ENCODE peak calls at places on chromosome 11, in six cellular contexts. One of them, this sample, is unnamed.

GRCh38 chr11:16945671-16946469 is 68.3 kb downstream of the PLEKHA7 start:
- DNase-seq in transverse colon: peak
- DNase-seq in tibial nerve: peak
- DNase-seq in sigmoid colon: no peak
- DNase-seq in A549: peak
- DNase-seq in HepG2: peak
- DNase-seq in this sample: peak

GRCh38 chr11:65522640-65523322 is 2.1 kb upstream of the SCYL1 start:
- DNase-seq in transverse colon: no peak
- DNase-seq in tibial nerve: no peak
- DNase-seq in sigmoid colon: no peak
- DNase-seq in A549: no peak
- DNase-seq in HepG2: no peak
- DNase-seq in this sample: no peak

GRCh38 chr11:93606721-93607120 is 54.8 kb upstream of the CEP295 start:
- DNase-seq in transverse colon: no peak
- DNase-seq in tibial nerve: no peak
- DNase-seq in sigmoid colon: no peak
- DNase-seq in A549: no peak
- DNase-seq in HepG2: no peak
- DNase-seq in this sample: no peak

GRCh38 chr11:86790867-86791849 is 9.2 kb upstream of the PRSS23 start:
- DNase-seq in transverse colon: no peak
- DNase-seq in tibial nerve: no peak
- DNase-seq in sigmoid colon: no peak
- DNase-seq in A549: no peak
- DNase-seq in HepG2: no peak
- DNase-seq in this sample: no peak

GRCh38 chr11:15507592-15507991 is 392.9 kb downstream of the INSC start:
- DNase-seq in transverse colon: peak
- DNase-seq in tibial nerve: no peak
- DNase-seq in sigmoid colon: no peak
- DNase-seq in A549: peak
- DNase-seq in HepG2: no peak
- DNase-seq in this sample: no peak

GRCh38 chr11:108559904-108560303 is 33.7 kb downstream of the EXPH5 start:
- DNase-seq in transverse colon: no peak
- DNase-seq in tibial nerve: no peak
- DNase-seq in sigmoid colon: no peak
- DNase-seq in A549: no peak
- DNase-seq in HepG2: no peak
- DNase-seq in this sample: no peak

GRCh38 chr11:93857413-93858185 is 7.2 kb upstream of the VSTM5 start:
- DNase-seq in transverse colon: no peak
- DNase-seq in tibial nerve: peak
- DNase-seq in sigmoid colon: no peak
- DNase-seq in A549: no peak
- DNase-seq in HepG2: no peak
- DNase-seq in this sample: no peak

GRCh38 chr11:75554258-75555022 is 7.6 kb upstream of the SERPINH1 start:
- DNase-seq in transverse colon: peak
- DNase-seq in tibial nerve: peak
- DNase-seq in sigmoid colon: peak
- DNase-seq in A549: no peak
- DNase-seq in HepG2: peak
- DNase-seq in this sample: peak

GRCh38 chr11:68854273-68854958 is 12.7 kb upstream of the CPT1A start:
- DNase-seq in transverse colon: no peak
- DNase-seq in tibial nerve: no peak
- DNase-seq in sigmoid colon: no peak
- DNase-seq in A549: no peak
- DNase-seq in HepG2: no peak
- DNase-seq in this sample: peak

GRCh38 chr11:10727259-10727851 is 23.7 kb upstream of the CTR9 start:
- DNase-seq in transverse colon: no peak
- DNase-seq in tibial nerve: no peak
- DNase-seq in sigmoid colon: no peak
- DNase-seq in A549: no peak
- DNase-seq in HepG2: no peak
- DNase-seq in this sample: no peak

GRCh38 chr11:7574491-7575129 is 60.8 kb downstream of the PPFIBP2 start:
- DNase-seq in transverse colon: no peak
- DNase-seq in tibial nerve: no peak
- DNase-seq in sigmoid colon: no peak
- DNase-seq in A549: no peak
- DNase-seq in HepG2: no peak
- DNase-seq in this sample: no peak

GRCh38 chr11:46953093-46953492 is 16.5 kb downstream of the CSTPP1 start:
- DNase-seq in transverse colon: no peak
- DNase-seq in tibial nerve: no peak
- DNase-seq in sigmoid colon: no peak
- DNase-seq in A549: no peak
- DNase-seq in HepG2: no peak
- DNase-seq in this sample: no peak

GRCh38 chr11:61598886-61599868 is 18.3 kb upstream of the SYT7 start:
- DNase-seq in transverse colon: no peak
- DNase-seq in tibial nerve: no peak
- DNase-seq in sigmoid colon: peak
- DNase-seq in A549: no peak
- DNase-seq in HepG2: no peak
- DNase-seq in this sample: no peak

GRCh38 chr11:2137202-2138071 is 1.8 kb downstream of the IGF2 start:
- DNase-seq in transverse colon: peak
- DNase-seq in tibial nerve: peak
- DNase-seq in sigmoid colon: no peak
- DNase-seq in A549: peak
- DNase-seq in HepG2: peak
- DNase-seq in this sample: peak

GRCh38 chr11:10590516-10590915 is 22.1 kb upstream of the LYVE1 start:
- DNase-seq in transverse colon: no peak
- DNase-seq in tibial nerve: no peak
- DNase-seq in sigmoid colon: no peak
- DNase-seq in A549: no peak
- DNase-seq in HepG2: no peak
- DNase-seq in this sample: no peak

GRCh38 chr11:36075053-36075452 is 131.2 kb downstream of the LDLRAD3 start:
- DNase-seq in transverse colon: no peak
- DNase-seq in tibial nerve: no peak
- DNase-seq in sigmoid colon: no peak
- DNase-seq in A549: no peak
- DNase-seq in HepG2: no peak
- DNase-seq in this sample: no peak

GRCh38 chr11:129814244-129814992 is 1.2 kb upstream of the TMEM45B start:
- DNase-seq in transverse colon: no peak
- DNase-seq in tibial nerve: no peak
- DNase-seq in sigmoid colon: no peak
- DNase-seq in A549: peak
- DNase-seq in HepG2: no peak
- DNase-seq in this sample: no peak

GRCh38 chr11:57776101-57776511 is 14.5 kb downstream of the CTNND1 start:
- DNase-seq in transverse colon: no peak
- DNase-seq in tibial nerve: no peak
- DNase-seq in sigmoid colon: no peak
- DNase-seq in A549: no peak
- DNase-seq in HepG2: no peak
- DNase-seq in this sample: no peak

GRCh38 chr11:117094776-117095175 is 3.5 kb downstream of the SIK3 start:
- DNase-seq in transverse colon: no peak
- DNase-seq in tibial nerve: no peak
- DNase-seq in sigmoid colon: no peak
- DNase-seq in A549: no peak
- DNase-seq in HepG2: no peak
- DNase-seq in this sample: no peak

GRCh38 chr11:129410561-129410960 is 34.9 kb downstream of the BARX2 start:
- DNase-seq in transverse colon: no peak
- DNase-seq in tibial nerve: no peak
- DNase-seq in sigmoid colon: no peak
- DNase-seq in A549: no peak
- DNase-seq in HepG2: no peak
- DNase-seq in this sample: no peak

GRCh38 chr11:87198266-87198881 is 160.6 kb downstream of the TMEM135 start:
- DNase-seq in transverse colon: no peak
- DNase-seq in tibial nerve: no peak
- DNase-seq in sigmoid colon: no peak
- DNase-seq in A549: no peak
- DNase-seq in HepG2: no peak
- DNase-seq in this sample: no peak

GRCh38 chr11:113773092-113773415 is 438 bp downstream of the ZW10 start:
- DNase-seq in transverse colon: peak
- DNase-seq in tibial nerve: no peak
- DNase-seq in sigmoid colon: peak
- DNase-seq in A549: no peak
- DNase-seq in HepG2: peak
- DNase-seq in this sample: no peak

GRCh38 chr11:94017446-94017845 is 3.7 kb upstream of the HEPHL1 start:
- DNase-seq in transverse colon: no peak
- DNase-seq in tibial nerve: no peak
- DNase-seq in sigmoid colon: no peak
- DNase-seq in A549: no peak
- DNase-seq in HepG2: no peak
- DNase-seq in this sample: no peak

GRCh38 chr11:2213384-2213842 is 41.8 kb upstream of the TH start:
- DNase-seq in transverse colon: no peak
- DNase-seq in tibial nerve: no peak
- DNase-seq in sigmoid colon: peak
- DNase-seq in A549: no peak
- DNase-seq in HepG2: peak
- DNase-seq in this sample: peak

GRCh38 chr11:6200975-6201374 is 2.0 kb downstream of the OR52W1 start:
- DNase-seq in transverse colon: peak
- DNase-seq in tibial nerve: peak
- DNase-seq in sigmoid colon: no peak
- DNase-seq in A549: no peak
- DNase-seq in HepG2: no peak
- DNase-seq in this sample: peak

GRCh38 chr11:67275606-67276409 is 9.5 kb downstream of the GRK2 start:
- DNase-seq in transverse colon: no peak
- DNase-seq in tibial nerve: no peak
- DNase-seq in sigmoid colon: peak
- DNase-seq in A549: no peak
- DNase-seq in HepG2: no peak
- DNase-seq in this sample: peak

GRCh38 chr11:3645552-3645951 is 624 bp downstream of the ART1 start:
- DNase-seq in transverse colon: no peak
- DNase-seq in tibial nerve: no peak
- DNase-seq in sigmoid colon: no peak
- DNase-seq in A549: no peak
- DNase-seq in HepG2: no peak
- DNase-seq in this sample: no peak

GRCh38 chr11:3641191-3641590 is 601 bp downstream of the ART5 start:
- DNase-seq in transverse colon: no peak
- DNase-seq in tibial nerve: no peak
- DNase-seq in sigmoid colon: no peak
- DNase-seq in A549: no peak
- DNase-seq in HepG2: no peak
- DNase-seq in this sample: no peak

GRCh38 chr11:3642071-3642951 is 519 bp upstream of the ART5 start:
- DNase-seq in transverse colon: peak
- DNase-seq in tibial nerve: peak
- DNase-seq in sigmoid colon: peak
- DNase-seq in A549: peak
- DNase-seq in HepG2: peak
- DNase-seq in this sample: peak

GRCh38 chr11:3641701-3642070 is at the start of gene ART5:
- DNase-seq in transverse colon: no peak
- DNase-seq in tibial nerve: no peak
- DNase-seq in sigmoid colon: no peak
- DNase-seq in A549: no peak
- DNase-seq in HepG2: no peak
- DNase-seq in this sample: no peak

DNA sequence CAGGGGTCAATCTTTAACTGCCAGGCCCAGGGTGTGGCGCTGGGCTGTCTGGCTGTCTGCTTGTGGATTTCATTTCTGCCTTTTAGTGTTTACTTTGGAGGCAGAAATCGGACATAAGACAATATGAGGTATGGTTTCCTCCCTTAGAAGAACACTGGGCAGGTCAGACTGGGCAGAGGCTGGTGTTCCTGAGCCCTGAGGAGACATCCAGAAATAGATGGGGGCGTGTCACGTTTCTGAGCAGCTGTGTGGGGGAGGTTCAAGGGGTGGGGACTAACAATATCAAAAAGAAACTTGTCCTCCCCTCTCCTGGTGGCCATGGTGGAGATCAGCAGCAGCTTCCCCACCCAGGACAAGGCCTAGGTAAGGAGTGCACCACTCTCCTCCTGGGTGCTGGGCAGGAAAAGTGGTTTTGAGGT is at the start of gene ART1:
- DNase-seq in transverse colon: no peak
- DNase-seq in tibial nerve: no peak
- DNase-seq in sigmoid colon: no peak
- DNase-seq in A549: peak
- DNase-seq in HepG2: no peak
- DNase-seq in this sample: no peak
- TF ChIP-seq POLR2A in transverse colon: no peak
- TF ChIP-seq POLR2A in tibial nerve: no peak
- TF ChIP-seq POLR2A in sigmoid colon: no peak
- TF ChIP-seq POLR2A in A549: no peak
- TF ChIP-seq POLR2A in HepG2: no peak
- TF ChIP-seq POLR2A in this sample: no peak

GRCh38 chr11:91326751-91327150 is 897.9 kb upstream of the FAT3 start:
- DNase-seq in transverse colon: no peak
- DNase-seq in tibial nerve: no peak
- DNase-seq in sigmoid colon: no peak
- DNase-seq in A549: no peak
- DNase-seq in HepG2: no peak
- DNase-seq in this sample: no peak

GRCh38 chr11:91326280-91326679 is 898.3 kb upstream of the FAT3 start:
- DNase-seq in transverse colon: no peak
- DNase-seq in tibial nerve: no peak
- DNase-seq in sigmoid colon: no peak
- DNase-seq in A549: no peak
- DNase-seq in HepG2: no peak
- DNase-seq in this sample: no peak
- TF ChIP-seq EP300 in transverse colon: no peak
- TF ChIP-seq EP300 in tibial nerve: no peak
- TF ChIP-seq EP300 in sigmoid colon: no peak
- TF ChIP-seq EP300 in A549: no peak
- TF ChIP-seq EP300 in HepG2: no peak
- TF ChIP-seq EP300 in this sample: no peak

GRCh38 chr11:126914166-126914565 is 86.4 kb downstream of the KIRREL3 start:
- DNase-seq in transverse colon: no peak
- DNase-seq in tibial nerve: no peak
- DNase-seq in sigmoid colon: no peak
- DNase-seq in A549: no peak
- DNase-seq in HepG2: no peak
- DNase-seq in this sample: no peak
- H3K27ac ChIP-seq in transverse colon: no peak
- H3K27ac ChIP-seq in tibial nerve: no peak
- H3K27ac ChIP-seq in sigmoid colon: no peak
- H3K27ac ChIP-seq in A549: peak
- H3K27ac ChIP-seq in HepG2: no peak
- H3K27ac ChIP-seq in this sample: no peak

DNA sequence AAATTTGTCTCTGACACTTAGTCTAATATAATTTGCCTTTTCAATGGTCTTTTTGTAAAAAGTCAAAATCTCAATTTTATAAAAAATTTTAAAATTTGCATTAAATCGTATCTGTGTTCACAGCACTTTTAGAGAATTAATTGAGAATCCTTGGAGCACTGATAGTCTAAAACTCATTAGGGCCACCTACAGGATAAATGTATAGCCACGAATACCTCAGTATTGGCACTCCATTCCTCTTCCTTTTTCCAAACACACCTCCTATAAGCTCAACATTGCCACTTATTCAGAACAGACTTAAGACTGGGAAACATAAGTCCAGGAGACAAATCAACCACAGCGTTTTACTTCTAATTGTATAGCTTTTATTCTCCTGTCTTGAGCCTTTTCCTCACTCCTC is 776.0 kb upstream of the ARHGAP42 start:
- DNase-seq in transverse colon: no peak
- DNase-seq in tibial nerve: no peak
- DNase-seq in sigmoid colon: no peak
- DNase-seq in A549: no peak
- DNase-seq in HepG2: no peak
- DNase-seq in this sample: no peak
- TF ChIP-seq POLR2A in transverse colon: no peak
- TF ChIP-seq POLR2A in tibial nerve: no peak
- TF ChIP-seq POLR2A in sigmoid colon: no peak
- TF ChIP-seq POLR2A in A549: no peak
- TF ChIP-seq POLR2A in HepG2: no peak
- TF ChIP-seq POLR2A in this sample: no peak

This sample was measured in upper lobe of left lung.